ENCODE peak calls at places on chromosome 3, in four cellular contexts. V is NT2/D1, G is HepG2, K is GM12878. P is an unnamed sample.

GRCh38 chr3:23713641-23714040 is 92.1 kb upstream of the UBE2E1 start:
- DNase-seq in V (no peak), G (no peak), K (no peak), P (no peak)

GRCh38 chr3:117238805-117239204 is 529.2 kb downstream of the TUSC7 start:
- DNase-seq in V (no peak), G (no peak), K (no peak), P (no peak)

GRCh38 chr3:100560426-100560825 is 49.0 kb upstream of the ADGRG7 start:
- DNase-seq in V (no peak), G (no peak), K (no peak), P (no peak)

GRCh38 chr3:161420746-161421145 is 49.4 kb upstream of the SPTSSB start:
- DNase-seq in V (peak; percentile 50), G (peak; percentile 94), K (no peak), P (peak; percentile 15)

GRCh38 chr3:133938770-133939495 is 43.3 kb upstream of the RAB6B start:
- DNase-seq in V (no peak), G (no peak), K (no peak), P (no peak)

GRCh38 chr3:142993958-142994442 is 7.4 kb upstream of the U2SURP start:
- DNase-seq in V (peak; percentile 68), G (peak; percentile 66), K (no peak), P (no peak)

GRCh38 chr3:135970500-135971116 is 5.1 kb downstream of the PPP2R3A start:
- DNase-seq in V (no peak), G (no peak), K (no peak), P (no peak)

GRCh38 chr3:149898771-149899170 is 71.9 kb downstream of the PFN2 start:
- DNase-seq in V (no peak), G (no peak), K (no peak), P (no peak)

DNA sequence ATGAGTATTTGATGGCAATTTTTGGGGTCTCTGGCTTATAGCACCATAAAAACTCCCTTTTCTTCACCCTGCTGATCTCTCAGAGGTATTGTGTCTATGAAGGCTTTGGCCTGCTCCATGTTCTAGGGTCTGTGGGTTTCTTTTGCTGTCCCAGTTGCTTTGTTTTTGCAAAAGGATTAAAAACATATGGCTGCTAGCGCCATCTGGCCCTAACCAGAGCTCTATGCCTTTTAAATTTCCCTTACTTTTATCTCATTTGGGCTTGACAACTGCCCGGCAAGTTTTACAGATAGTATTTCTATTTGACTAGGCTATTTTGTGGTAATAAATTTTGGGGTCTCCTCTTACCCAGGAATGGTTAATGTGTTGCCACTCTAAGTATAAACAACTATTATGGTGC is 6.4 kb upstream of the GHRL start:
- DNase-seq in V (no peak), G (no peak), K (no peak), P (no peak)
- TF ChIP-seq SUZ12 in V (no peak), G (no peak), K (no peak), P (no peak)

GRCh38 chr3:171026584-171027293 is at the start of gene SLC2A2:
- DNase-seq in V (no peak), G (peak; percentile 58), K (no peak), P (no peak)

GRCh38 chr3:171018151-171018935 is 8.2 kb downstream of the SLC2A2 start:
- DNase-seq in V (peak; percentile 3), G (no peak), K (no peak), P (no peak)

GRCh38 chr3:171023566-171023965 is 3.0 kb downstream of the SLC2A2 start:
- DNase-seq in V (no peak), G (no peak), K (no peak), P (no peak)

DNA sequence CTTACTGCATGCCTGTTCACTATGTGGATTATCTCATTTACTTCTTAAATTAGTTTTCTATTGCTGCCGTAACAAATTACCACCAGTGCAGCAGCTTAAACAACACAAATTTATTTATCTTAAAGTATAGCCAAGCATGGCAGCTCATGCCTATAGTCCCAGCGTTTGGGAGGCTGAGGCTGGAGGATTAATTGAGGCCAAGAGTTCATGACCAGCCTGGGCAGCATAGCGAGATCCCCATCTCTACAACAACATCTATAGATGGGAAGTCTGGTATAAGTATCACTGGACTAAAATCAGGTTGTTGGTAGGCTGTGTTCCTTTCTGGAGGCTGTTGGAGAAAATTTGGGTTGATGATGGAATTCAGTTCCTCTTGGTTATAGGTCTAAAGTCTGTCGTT is 5.1 kb downstream of the SLC2A2 start:
- DNase-seq in V (no peak), G (no peak), K (no peak), P (no peak)
- H3K36me3 ChIP-seq in V (no peaks in the 10 kb centered on the region), G (no peaks in the 10 kb centered on the region), K (no peaks in the 10 kb centered on the region), P (no peaks in the 10 kb centered on the region)

DNA sequence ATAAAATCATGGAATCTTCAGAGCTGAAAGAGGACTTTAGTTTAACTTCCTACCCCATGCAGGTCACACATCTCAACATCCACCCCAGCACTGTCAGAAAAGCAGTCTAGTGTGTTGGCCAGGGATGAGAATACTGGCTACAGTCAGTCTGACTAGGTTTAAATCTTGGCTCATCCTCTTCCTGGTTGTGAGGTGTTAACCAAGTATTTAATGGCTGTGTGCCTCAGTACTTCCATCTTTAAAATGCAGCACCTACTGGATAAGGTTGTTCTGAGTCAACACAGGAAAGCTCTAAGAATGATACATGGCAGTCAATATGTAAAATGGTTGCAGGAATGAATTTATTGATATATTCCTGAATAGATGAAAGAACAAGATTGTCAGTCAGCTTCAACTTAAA is 3.1 kb downstream of the CFAP44 start:
- DNase-seq in V (no peak), G (no peak), K (no peak), P (no peak)
- TF ChIP-seq SUZ12 in V (no peak), G (no peak), K (no peak), P (no peak)

GRCh38 chr3:58408906-58409305 is 24.7 kb downstream of the PDHB start:
- DNase-seq in V (no peak), G (no peak), K (no peak), P (no peak)

GRCh38 chr3:58398669-58399333 is 34.8 kb downstream of the PDHB start:
- DNase-seq in V (no peak), G (no peak), K (no peak), P (no peak)

GRCh38 chr3:58404396-58404795 is 29.2 kb downstream of the PDHB start:
- DNase-seq in V (no peak), G (no peak), K (no peak), P (no peak)

GRCh38 chr3:58403513-58404109 is 30.0 kb downstream of the PDHB start:
- DNase-seq in V (no peak), G (no peak), K (no peak), P (no peak)
- H3K36me3 ChIP-seq in V (peaks cover 6% of the 10 kb centered on the region), G (peaks cover 7% of the 10 kb centered on the region), K (peaks cover 5% of the 10 kb centered on the region), P (no peaks in the 10 kb centered on the region)

DNA sequence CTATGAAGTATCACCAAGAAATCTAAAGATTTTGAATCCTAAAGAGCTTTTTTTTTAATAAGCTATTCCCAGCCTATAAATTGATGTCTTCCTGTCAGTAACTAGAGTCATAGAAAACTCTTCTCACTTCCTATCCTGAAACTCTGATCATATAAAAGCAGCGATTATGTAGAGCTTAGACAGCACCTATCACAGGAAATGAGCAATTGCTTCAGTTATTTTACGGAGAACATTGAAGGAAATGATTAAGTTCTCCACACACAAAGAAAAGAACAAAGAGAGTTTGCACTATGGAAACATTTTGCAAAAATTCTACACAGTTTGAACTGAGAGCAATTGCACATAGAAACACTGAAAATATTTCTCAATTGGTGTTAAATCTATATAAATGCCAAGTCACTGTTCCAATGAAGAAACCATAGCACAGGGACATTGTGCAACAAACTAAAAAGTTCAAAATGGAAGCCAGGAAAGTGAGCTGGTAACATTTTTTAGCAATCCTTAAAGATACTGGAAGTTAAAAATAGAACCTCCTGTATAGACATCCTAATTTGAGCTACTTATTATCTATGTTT is 291.5 kb upstream of the ARHGEF26 start:
- DNase-seq in V (no peak), G (no peak), K (no peak), P (no peak)
- TF ChIP-seq SUZ12 in V (no peak), G (no peak), K (no peak), P (no peak)

DNA sequence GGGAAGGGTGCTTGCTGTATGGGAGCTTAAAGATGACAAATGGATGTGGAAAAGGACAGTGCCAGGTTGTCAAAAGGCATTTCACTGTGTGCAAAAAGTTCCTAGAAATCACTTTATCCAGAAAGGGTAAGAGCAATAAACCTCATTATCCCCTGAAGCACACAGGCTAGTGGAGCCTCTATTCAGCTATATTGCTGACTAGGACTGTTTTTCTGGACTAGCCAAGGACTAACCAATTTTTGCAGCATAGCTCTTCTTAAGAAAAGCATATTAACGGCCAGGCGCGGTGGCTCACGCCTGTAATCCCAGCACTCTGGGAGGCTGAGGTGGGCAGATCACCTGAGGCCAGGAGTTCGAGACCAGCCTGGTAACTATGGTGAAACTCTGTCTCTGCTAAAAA is 64.8 kb downstream of the MLH1 start:
- DNase-seq in V (no peak), G (no peak), K (no peak), P (no peak)
- H3K36me3 ChIP-seq in V (peaks cover 86% of the 10 kb centered on the region), G (peaks cover 50% of the 10 kb centered on the region), K (peaks cover 5% of the 10 kb centered on the region), P (peaks cover 31% of the 10 kb centered on the region)

GRCh38 chr3:107994954-107995715 is 95.7 kb downstream of the CD47 start:
- DNase-seq in V (no peak), G (no peak), K (no peak), P (no peak)

GRCh38 chr3:107994181-107994580 is 96.7 kb downstream of the CD47 start:
- DNase-seq in V (no peak), G (no peak), K (no peak), P (no peak)

GRCh38 chr3:107993771-107994170 is 97.1 kb downstream of the CD47 start:
- DNase-seq in V (no peak), G (no peak), K (no peak), P (no peak)

GRCh38 chr3:107990926-107991325 is 99.9 kb downstream of the CD47 start:
- DNase-seq in V (no peak), G (no peak), K (no peak), P (no peak)

GRCh38 chr3:107992976-107993684 is 97.7 kb downstream of the CD47 start:
- DNase-seq in V (no peak), G (no peak), K (no peak), P (no peak)
- TF ChIP-seq SUZ12 in V (no peak), G (no peak), K (no peak), P (no peak)

GRCh38 chr3:127573916-127574315 is 16.6 kb downstream of the TPRA1 start:
- DNase-seq in V (no peak), G (no peak), K (no peak), P (no peak)

GRCh38 chr3:127570520-127570919 is 20.0 kb downstream of the TPRA1 start:
- DNase-seq in V (no peak), G (no peak), K (no peak), P (no peak)

GRCh38 chr3:127572735-127573134 is 17.8 kb downstream of the TPRA1 start:
- DNase-seq in V (no peak), G (no peak), K (no peak), P (no peak)

GRCh38 chr3:127573401-127573800 is 17.1 kb downstream of the TPRA1 start:
- DNase-seq in V (no peak), G (no peak), K (no peak), P (no peak)

GRCh38 chr3:127572186-127572585 is 18.3 kb downstream of the TPRA1 start:
- DNase-seq in V (no peak), G (no peak), K (no peak), P (no peak)
- H3K36me3 ChIP-seq in V (peaks cover 60% of the 10 kb centered on the region), G (peaks cover 28% of the 10 kb centered on the region), K (peaks cover 19% of the 10 kb centered on the region), P (no peaks in the 10 kb centered on the region)

GRCh38 chr3:52860424-52860768 is 25.6 kb upstream of the MUSTN1 start:
- DNase-seq in V (no peak), G (no peak), K (no peak), P (no peak)
- TF ChIP-seq SUZ12 in V (no peak), G (no peak), K (no peak), P (no peak)